ENCODE peak calls at places on chromosomes 16 and 17, in four cellular contexts. T is K562, J is HCT116, S is SK-N-SH. M is an unnamed sample. For H3K4me1, the result is how much of the 10 kb centered on the place peaks cover.

GRCh38 chr16:69311115-69311532 is at the start of gene VPS4A:
- DNase-seq in J (peak), T (peak), S (peak), M (peak)

GRCh38 chr16:86758932-86759331 is 180.6 kb downstream of the FOXL1 start:
- DNase-seq in J (no peak), T (no peak), S (no peak), M (no peak)

GRCh38 chr16:54118846-54119245 is 167.7 kb downstream of the IRX3 start:
- DNase-seq in S (no peak), J (no peak), T (no peak), M (no peak)

GRCh38 chr17:57597531-57598453 is 147.3 kb downstream of the CCDC182 start:
- DNase-seq in J (peak), S (peak), T (peak), M (peak)

GRCh38 chr16:73176577-73177013 is 128.7 kb upstream of the ZFHX3 start:
- DNase-seq in S (no peak), T (no peak), J (peak), M (peak)

GRCh38 chr17:60354223-60354622 is 37.7 kb downstream of the USP32 start:
- DNase-seq in J (no peak), S (no peak), T (no peak), M (peak)

GRCh38 chr17:67290994-67291362 is 46.0 kb upstream of the HELZ start:
- DNase-seq in S (peak), J (no peak), T (no peak), M (no peak)

GRCh38 chr16:87041286-87041685 is 275.9 kb downstream of the C16orf95 start:
- DNase-seq in T (no peak), J (no peak), S (no peak), M (no peak)

GRCh38 chr16:81035975-81036750 is 521 bp downstream of the ATMIN start:
- DNase-seq in S (peak), T (peak), J (no peak), M (peak)

GRCh38 chr17:73415782-73416181 is 104.0 kb upstream of the CDC42EP4 start:
- DNase-seq in J (no peak), S (no peak), T (peak), M (no peak)

GRCh38 chr17:10172241-10172741 is 26.1 kb downstream of the GAS7 start:
- DNase-seq in J (no peak), T (no peak), S (no peak), M (no peak)

GRCh38 chr17:78684026-78684425 is 98.0 kb downstream of the CYTH1 start:
- DNase-seq in J (no peak), S (no peak), T (no peak), M (no peak)

GRCh38 chr17:77423589-77424451 is 283.1 kb downstream of the SEC14L1 start:
- DNase-seq in T (no peak), S (peak), J (no peak), M (no peak)

GRCh38 chr17:11240041-11240801 is 792 bp upstream of the SHISA6 start:
- DNase-seq in J (no peak), S (peak), T (no peak), M (no peak)

GRCh38 chr16:85227262-85227923 is 115.1 kb upstream of the CIBAR2 start:
- DNase-seq in J (no peak), S (no peak), T (no peak), M (no peak)

GRCh38 chr17:49375544-49375943 is 13.5 kb upstream of the ZNF652 start:
- DNase-seq in T (no peak), S (no peak), J (no peak), M (no peak)

GRCh38 chr16:89808453-89808939 is 8.0 kb downstream of the FANCA start:
- DNase-seq in T (no peak), S (no peak), J (no peak), M (no peak)

GRCh38 chr17:82475458-82475857 is 16.9 kb downstream of the NARF start:
- DNase-seq in T (peak), S (no peak), J (no peak), M (no peak)

GRCh38 chr17:80352991-80353665 is 61.8 kb upstream of the ENDOV start:
- DNase-seq in S (no peak), J (no peak), T (no peak), M (no peak)

GRCh38 chr16:59527206-59527997 is 793.3 kb upstream of the GOT2 start:
- DNase-seq in S (no peak), J (no peak), T (no peak), M (no peak)

GRCh38 chr17:70314096-70314495 is 144.8 kb downstream of the KCNJ2 start:
- DNase-seq in J (no peak), S (no peak), T (no peak), M (no peak)

GRCh38 chr16:54290203-54291106 is 3.9 kb upstream of the IRX3 start:
- DNase-seq in J (no peak), T (no peak), S (no peak), M (no peak)

GRCh38 chr17:40530988-40531971 is 29.9 kb upstream of the TNS4 start:
- DNase-seq in T (no peak), J (no peak), S (no peak), M (no peak)

GRCh38 chr17:37786481-37786880 is 41.6 kb upstream of the HNF1B start:
- DNase-seq in S (no peak), J (no peak), T (no peak), M (no peak)

GRCh38 chr16:77723108-77723514 is 797 bp downstream of the NUDT7 start:
- DNase-seq in T (peak), J (no peak), S (peak), M (no peak)

GRCh38 chr17:10727192-10727591 is 2.6 kb downstream of the TMEM220 start:
- DNase-seq in T (no peak), J (no peak), S (no peak), M (no peak)

GRCh38 chr16:85583491-85584181 is 29.5 kb upstream of the GSE1 start:
- DNase-seq in S (peak), J (no peak), T (no peak), M (no peak)

GRCh38 chr17:39634384-39634871 is 2.5 kb upstream of the STARD3 start:
- DNase-seq in S (peak), T (peak), J (no peak), M (no peak)

GRCh38 chr17:47902039-47902744 is 6.2 kb downstream of the SP2 start:
- DNase-seq in J (no peak), T (peak), S (no peak), M (no peak)

DNA sequence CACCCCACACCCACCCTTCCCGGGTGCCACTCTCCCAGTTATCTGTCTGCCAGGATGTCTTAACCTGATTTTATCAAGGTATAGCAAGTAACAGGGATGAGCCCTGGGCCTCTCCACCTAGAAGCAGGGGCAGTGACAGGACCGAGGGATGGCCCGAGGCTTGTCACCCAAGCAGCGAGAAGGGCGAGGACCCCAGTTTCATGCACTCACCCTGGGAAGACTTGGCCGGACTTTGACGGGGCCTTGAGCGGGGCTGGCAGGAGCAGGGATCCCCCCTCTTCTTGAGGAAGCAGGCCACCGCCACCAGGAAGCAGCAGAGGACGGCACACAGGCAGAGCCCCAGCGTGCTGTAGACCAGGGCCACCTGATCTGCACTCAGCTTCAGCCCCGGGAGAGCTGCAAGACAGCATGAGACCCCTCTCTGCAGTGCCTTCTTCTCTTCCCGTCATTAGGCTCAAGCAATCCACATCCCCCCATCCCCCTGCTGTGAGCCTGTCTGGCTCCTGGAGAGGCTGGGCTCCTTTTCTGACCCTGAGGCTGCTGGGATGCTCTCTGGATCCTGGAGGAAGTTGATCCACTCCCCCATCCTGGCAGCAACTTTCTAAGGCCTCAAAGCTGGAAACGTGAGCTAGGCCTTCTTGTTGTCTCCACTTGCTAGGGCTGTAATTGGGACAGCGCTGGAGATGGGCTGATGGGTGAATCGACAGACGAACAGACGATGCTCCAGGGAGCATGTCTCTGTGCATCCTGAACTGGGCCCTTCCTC is 31.6 kb downstream of the TNFRSF13B start:
- DNase-seq in T (no peak), J (no peak), S (no peak), M (no peak)
- TF ChIP-seq ELF1 in T (no peak), J (no peak), S (no peak), M (no peak)

GRCh38 chr16:19805459-19806160 is 79.0 kb downstream of the GPRC5B start:
- DNase-seq in J (no peak), T (no peak), S (no peak), M (no peak)

GRCh38 chr16:19808061-19808621 is 76.5 kb downstream of the GPRC5B start:
- DNase-seq in J (no peak), S (no peak), T (no peak), M (no peak)

GRCh38 chr16:19809693-19810092 is 75.0 kb downstream of the GPRC5B start:
- DNase-seq in S (no peak), T (no peak), J (no peak), M (no peak)

GRCh38 chr16:19810817-19811731 is 73.6 kb downstream of the GPRC5B start:
- DNase-seq in S (no peak), T (peak), J (no peak), M (peak)

GRCh38 chr16:19809121-19809635 is 75.5 kb downstream of the GPRC5B start:
- DNase-seq in T (no peak), S (no peak), J (no peak), M (no peak)
- H3K4me1 ChIP-seq in T (under half), S (under half), J (under half), M (under half)

GRCh38 chr17:41869426-41869825 is 4.2 kb upstream of the KLHL11 start:
- DNase-seq in S (no peak), J (no peak), T (no peak), M (no peak)
- TF ChIP-seq ELF1 in S (no peak), J (no peak), T (no peak), M (no peak)

GRCh38 chr16:4109250-4109736 is 6.9 kb downstream of the ADCY9 start:
- DNase-seq in T (no peak), S (no peak), J (no peak), M (peak)
- H3K4me1 ChIP-seq in T (under half), S (under half), J (under half), M (half or more)

GRCh38 chr16:1610841-1611653 is 825 bp downstream of the IFT140 start:
- DNase-seq in J (no peak), T (peak), S (no peak), M (no peak)
- TF ChIP-seq ELF1 in J (no peak), T (no peak), S (no peak), M (no peak)

GRCh38 chr16:11203111-11203623 is 52.8 kb downstream of the SOCS1 start:
- DNase-seq in S (no peak), T (no peak), J (no peak), M (no peak)

GRCh38 chr16:11202260-11203091 is 53.5 kb downstream of the SOCS1 start:
- DNase-seq in S (no peak), T (no peak), J (no peak), M (no peak)

GRCh38 chr16:11198817-11199216 is 57.2 kb downstream of the SOCS1 start:
- DNase-seq in J (peak), T (peak), S (no peak), M (no peak)

GRCh38 chr16:11200523-11201063 is 55.4 kb downstream of the SOCS1 start:
- DNase-seq in J (no peak), T (no peak), S (no peak), M (no peak)

DNA sequence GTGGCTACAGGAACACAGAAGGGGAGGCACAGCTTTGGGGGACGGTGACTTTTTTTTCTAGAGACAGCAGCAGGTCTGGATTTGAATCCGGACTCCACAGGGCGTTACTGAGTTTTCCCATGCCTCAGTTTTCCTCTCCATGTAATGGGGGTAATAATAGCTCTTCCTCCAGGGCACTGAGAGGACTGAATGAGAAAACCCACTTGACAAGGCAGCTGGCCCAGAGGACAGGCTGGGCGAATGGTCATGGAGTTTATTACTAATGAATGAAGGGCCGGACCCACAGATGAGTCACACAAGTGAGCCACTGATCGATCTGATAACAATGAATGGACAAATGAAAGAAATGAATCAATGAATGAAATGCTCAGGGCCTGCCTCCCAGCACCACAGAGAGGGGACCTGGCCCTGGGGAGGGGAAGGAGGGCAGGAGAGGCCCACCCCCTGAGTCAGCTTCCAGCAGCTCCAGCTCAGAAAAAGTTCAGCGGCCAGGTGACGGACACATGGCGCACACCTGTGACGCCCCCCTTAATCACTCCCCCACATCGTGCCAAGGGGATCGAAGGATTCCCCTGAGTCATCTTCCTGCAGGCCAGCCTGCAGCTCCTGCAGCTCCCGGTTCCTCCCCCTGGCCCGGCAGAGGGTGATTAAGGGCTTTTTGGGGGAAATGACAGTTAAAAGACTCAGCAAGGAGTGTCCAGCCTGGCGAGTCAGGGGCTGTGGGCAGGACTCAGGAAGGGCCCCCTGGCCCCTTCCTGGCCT is 54.3 kb downstream of the SOCS1 start:
- DNase-seq in T (peak), S (peak), J (peak), M (peak)
- H3K4me1 ChIP-seq in T (under half), S (under half), J (under half), M (half or more)

GRCh38 chr16:24116989-24117388 is 139.1 kb upstream of the CACNG3 start:
- DNase-seq in J (no peak), S (no peak), T (peak), M (no peak)
- TF ChIP-seq ELF1 in J (no peak), S (no peak), T (no peak), M (no peak)

M was measured in HepG2.